ENCODE peak calls at places on chromosomes 6 and 20, in eight cellular contexts. K, V, Z, X, U, Y, E and N are unnamed samples.

GRCh38 chr6:166307981-166308768 is at the start of gene PRR18:
- DNase-seq in U (no peak), Z (no peak), X (no peak), E (peak), K (peak), Y (peak), V (peak), N (no peak)

GRCh38 chr20:11705512-11705911 is 212.2 kb upstream of the BTBD3 start:
- DNase-seq in K (no peak), U (no peak), Z (no peak), V (no peak), X (no peak), Y (no peak), E (no peak), N (no peak)

GRCh38 chr6:162921062-162921461 is 193.3 kb downstream of the PACRG start:
- DNase-seq in Y (no peak), K (no peak), X (no peak), U (no peak), V (no peak), Z (no peak), E (no peak), N (no peak)

GRCh38 chr20:433300-433975 is 25.3 kb downstream of the RBCK1 start:
- DNase-seq in U (no peak), K (no peak), Y (no peak), X (no peak), E (no peak), Z (peak), V (no peak), N (no peak)

GRCh38 chr6:73579389-73579788 is 58.6 kb upstream of the EEF1A1 start:
- DNase-seq in K (no peak), U (no peak), V (no peak), Y (no peak), X (no peak), Z (no peak), E (no peak), N (no peak)

GRCh38 chr6:13698715-13699114 is 12.9 kb downstream of the RANBP9 start:
- DNase-seq in K (no peak), V (no peak), X (no peak), U (no peak), Y (no peak), E (no peak), Z (no peak), N (no peak)

GRCh38 chr6:76532647-76533046 is 460.2 kb upstream of the IMPG1 start:
- DNase-seq in K (no peak), V (no peak), X (no peak), Y (no peak), E (no peak), U (no peak), Z (no peak), N (no peak)

GRCh38 chr20:1887321-1887720 is 7.9 kb upstream of the SIRPA start:
- DNase-seq in Y (peak), K (no peak), V (no peak), U (no peak), Z (no peak), X (no peak), E (no peak), N (no peak)

GRCh38 chr20:9035129-9035528 is 33.8 kb upstream of the PLCB4 start:
- DNase-seq in K (no peak), U (no peak), X (no peak), Z (peak), E (no peak), Y (no peak), V (no peak), N (no peak)

GRCh38 chr20:60361761-60362410 is 403.7 kb downstream of the CDH26 start:
- DNase-seq in E (no peak), K (no peak), X (no peak), U (no peak), V (no peak), Z (no peak), Y (no peak), N (no peak)

GRCh38 chr6:148416309-148416965 is 73.8 kb downstream of the SASH1 start:
- DNase-seq in X (no peak), U (no peak), Y (no peak), V (no peak), Z (no peak), E (no peak), K (no peak), N (no peak)

GRCh38 chr6:137657351-137657911 is 163.2 kb upstream of the OLIG3 start:
- DNase-seq in V (no peak), U (no peak), Y (no peak), E (no peak), K (no peak), X (no peak), Z (peak), N (no peak)

GRCh38 chr6:36651659-36652379 is 26.7 kb upstream of the CDKN1A start:
- DNase-seq in Z (no peak), U (no peak), X (no peak), E (no peak), Y (no peak), K (no peak), V (no peak), N (no peak)

GRCh38 chr20:33672426-33673114 is 1.7 kb downstream of the NECAB3 start:
- DNase-seq in V (no peak), X (no peak), K (no peak), Z (no peak), E (no peak), Y (no peak), U (peak), N (no peak)

GRCh38 chr6:10598084-10598960 is 77.2 kb downstream of the GCNT2 start:
- DNase-seq in Z (no peak), Y (no peak), V (no peak), K (no peak), U (no peak), E (no peak), X (no peak), N (no peak)

GRCh38 chr6:50905297-50905696 is 86.6 kb downstream of the TFAP2B start:
- DNase-seq in X (no peak), Z (peak), V (no peak), U (no peak), E (no peak), K (no peak), Y (no peak), N (no peak)

GRCh38 chr6:119361209-119361608 is 11.6 kb upstream of the MAN1A1 start:
- DNase-seq in Y (no peak), Z (no peak), U (no peak), V (no peak), X (no peak), K (no peak), E (no peak), N (no peak)

GRCh38 chr6:2841264-2842138 is at the start of gene SERPINB1:
- DNase-seq in K (peak), Z (peak), E (peak), X (peak), V (peak), U (peak), Y (peak), N (peak)

GRCh38 chr6:89313006-89313405 is 2.1 kb downstream of the GABRR2 start:
- DNase-seq in V (no peak), U (no peak), Z (peak), K (peak), Y (no peak), X (no peak), E (no peak), N (no peak)

GRCh38 chr20:24672886-24673677 is 203.7 kb downstream of the SYNDIG1 start:
- DNase-seq in X (no peak), Z (peak), Y (no peak), K (no peak), U (peak), V (no peak), E (no peak), N (no peak)

GRCh38 chr6:8481727-8482126 is 46.4 kb upstream of the SLC35B3 start:
- DNase-seq in X (no peak), E (no peak), V (peak), K (no peak), U (no peak), Z (peak), Y (no peak), N (no peak)

GRCh38 chr20:4261333-4262284 is 246.3 kb upstream of the RNF24 start:
- DNase-seq in X (no peak), Y (no peak), K (no peak), E (no peak), Z (peak), U (no peak), V (peak), N (no peak)

GRCh38 chr6:3341467-3341866 is 82.7 kb downstream of the PSMG4 start:
- DNase-seq in V (peak), X (no peak), K (no peak), Z (peak), U (peak), E (peak), Y (no peak), N (no peak)